ENCODE peak calls at places on chromosomes 7 and 10, in seven cellular contexts. One of them, this sample, is unnamed.

GRCh38 chr7:37083311-37084096 is 359.2 kb upstream of the AOAH start:
- DNase-seq in HCT116: no peak
- DNase-seq in PC-3: no peak
- DNase-seq in GM23248: peak
- DNase-seq in MM.1S: no peak
- DNase-seq in hepatocyte: no peak
- DNase-seq in GM23338: no peak
- DNase-seq in this sample: no peak

GRCh38 chr7:80622531-80622930 is 15.9 kb upstream of the CD36 start:
- DNase-seq in HCT116: no peak
- DNase-seq in PC-3: peak
- DNase-seq in GM23248: peak
- DNase-seq in MM.1S: no peak
- DNase-seq in hepatocyte: no peak
- DNase-seq in GM23338: no peak
- DNase-seq in this sample: no peak

GRCh38 chr10:102426803-102427287 is 5.5 kb downstream of the CUEDC2 start:
- DNase-seq in HCT116: no peak
- DNase-seq in PC-3: no peak
- DNase-seq in GM23248: peak
- DNase-seq in MM.1S: no peak
- DNase-seq in hepatocyte: no peak
- DNase-seq in GM23338: no peak
- DNase-seq in this sample: no peak

GRCh38 chr10:71805776-71806705 is 32.7 kb upstream of the VSIR start:
- DNase-seq in HCT116: peak
- DNase-seq in PC-3: no peak
- DNase-seq in GM23248: no peak
- DNase-seq in MM.1S: no peak
- DNase-seq in hepatocyte: peak
- DNase-seq in GM23338: peak
- DNase-seq in this sample: peak

GRCh38 chr10:106571216-106571954 is 593.1 kb downstream of the SORCS1 start:
- DNase-seq in HCT116: no peak
- DNase-seq in PC-3: peak
- DNase-seq in GM23248: peak
- DNase-seq in MM.1S: no peak
- DNase-seq in hepatocyte: peak
- DNase-seq in GM23338: peak
- DNase-seq in this sample: peak

GRCh38 chr10:1596482-1596881 is 140.8 kb downstream of the ADARB2 start:
- DNase-seq in HCT116: no peak
- DNase-seq in PC-3: no peak
- DNase-seq in GM23248: no peak
- DNase-seq in MM.1S: no peak
- DNase-seq in hepatocyte: no peak
- DNase-seq in GM23338: no peak
- DNase-seq in this sample: no peak

GRCh38 chr7:46485481-46486065 is 564.5 kb upstream of the IGFBP3 start:
- DNase-seq in HCT116: no peak
- DNase-seq in PC-3: peak
- DNase-seq in GM23248: peak
- DNase-seq in MM.1S: no peak
- DNase-seq in hepatocyte: no peak
- DNase-seq in GM23338: no peak
- DNase-seq in this sample: no peak

GRCh38 chr7:139182363-139182762 is 48.7 kb upstream of the UBN2 start:
- DNase-seq in HCT116: no peak
- DNase-seq in PC-3: no peak
- DNase-seq in GM23248: no peak
- DNase-seq in MM.1S: no peak
- DNase-seq in hepatocyte: no peak
- DNase-seq in GM23338: peak
- DNase-seq in this sample: no peak

GRCh38 chr7:2637505-2638223 is 5.9 kb downstream of the TTYH3 start:
- DNase-seq in HCT116: no peak
- DNase-seq in PC-3: no peak
- DNase-seq in GM23248: no peak
- DNase-seq in MM.1S: no peak
- DNase-seq in hepatocyte: no peak
- DNase-seq in GM23338: no peak
- DNase-seq in this sample: no peak

GRCh38 chr10:98260350-98260749 is 7.6 kb downstream of the LOXL4 start:
- DNase-seq in HCT116: no peak
- DNase-seq in PC-3: peak
- DNase-seq in GM23248: no peak
- DNase-seq in MM.1S: no peak
- DNase-seq in hepatocyte: no peak
- DNase-seq in GM23338: no peak
- DNase-seq in this sample: no peak

GRCh38 chr10:70602665-70603438 is at the start of gene PRF1:
- DNase-seq in HCT116: no peak
- DNase-seq in PC-3: no peak
- DNase-seq in GM23248: no peak
- DNase-seq in MM.1S: no peak
- DNase-seq in hepatocyte: no peak
- DNase-seq in GM23338: no peak
- DNase-seq in this sample: no peak

GRCh38 chr10:130127612-130128607 is 8.3 kb upstream of the GLRX3 start:
- DNase-seq in HCT116: no peak
- DNase-seq in PC-3: peak
- DNase-seq in GM23248: peak
- DNase-seq in MM.1S: peak
- DNase-seq in hepatocyte: peak
- DNase-seq in GM23338: peak
- DNase-seq in this sample: peak

GRCh38 chr7:41977165-41977651 is 259.8 kb downstream of the GLI3 start:
- DNase-seq in HCT116: peak
- DNase-seq in PC-3: peak
- DNase-seq in GM23248: peak
- DNase-seq in MM.1S: peak
- DNase-seq in hepatocyte: peak
- DNase-seq in GM23338: peak
- DNase-seq in this sample: peak

GRCh38 chr7:120523985-120524384 is 251.0 kb downstream of the KCND2 start:
- DNase-seq in HCT116: no peak
- DNase-seq in PC-3: no peak
- DNase-seq in GM23248: no peak
- DNase-seq in MM.1S: no peak
- DNase-seq in hepatocyte: no peak
- DNase-seq in GM23338: no peak
- DNase-seq in this sample: no peak

GRCh38 chr10:62080905-62081304 is 179.4 kb downstream of the ARID5B start:
- DNase-seq in HCT116: no peak
- DNase-seq in PC-3: no peak
- DNase-seq in GM23248: no peak
- DNase-seq in MM.1S: no peak
- DNase-seq in hepatocyte: no peak
- DNase-seq in GM23338: peak
- DNase-seq in this sample: no peak

GRCh38 chr7:13988011-13988410 is 1.5 kb downstream of the ETV1 start:
- DNase-seq in HCT116: no peak
- DNase-seq in PC-3: peak
- DNase-seq in GM23248: peak
- DNase-seq in MM.1S: no peak
- DNase-seq in hepatocyte: peak
- DNase-seq in GM23338: no peak
- DNase-seq in this sample: peak

GRCh38 chr7:128867241-128867640 is 4.6 kb downstream of the ATP6V1F start:
- DNase-seq in HCT116: no peak
- DNase-seq in PC-3: no peak
- DNase-seq in GM23248: no peak
- DNase-seq in MM.1S: no peak
- DNase-seq in hepatocyte: no peak
- DNase-seq in GM23338: no peak
- DNase-seq in this sample: no peak

GRCh38 chr7:128982105-128982504 is 44.4 kb downstream of the IRF5 start:
- DNase-seq in HCT116: no peak
- DNase-seq in PC-3: no peak
- DNase-seq in GM23248: no peak
- DNase-seq in MM.1S: no peak
- DNase-seq in hepatocyte: no peak
- DNase-seq in GM23338: no peak
- DNase-seq in this sample: no peak

GRCh38 chr7:130113887-130114286 is 43.6 kb downstream of the KLHDC10 start:
- DNase-seq in HCT116: no peak
- DNase-seq in PC-3: no peak
- DNase-seq in GM23248: no peak
- DNase-seq in MM.1S: no peak
- DNase-seq in hepatocyte: peak
- DNase-seq in GM23338: no peak
- DNase-seq in this sample: no peak
- H3K4me2 ChIP-seq in HCT116: peak
- H3K4me2 ChIP-seq in PC-3: no peak
- H3K4me2 ChIP-seq in GM23248: no peak
- H3K4me2 ChIP-seq in MM.1S: peak
- H3K4me2 ChIP-seq in hepatocyte: peak
- H3K4me2 ChIP-seq in GM23338: no peak
- H3K4me2 ChIP-seq in this sample: no peak

DNA sequence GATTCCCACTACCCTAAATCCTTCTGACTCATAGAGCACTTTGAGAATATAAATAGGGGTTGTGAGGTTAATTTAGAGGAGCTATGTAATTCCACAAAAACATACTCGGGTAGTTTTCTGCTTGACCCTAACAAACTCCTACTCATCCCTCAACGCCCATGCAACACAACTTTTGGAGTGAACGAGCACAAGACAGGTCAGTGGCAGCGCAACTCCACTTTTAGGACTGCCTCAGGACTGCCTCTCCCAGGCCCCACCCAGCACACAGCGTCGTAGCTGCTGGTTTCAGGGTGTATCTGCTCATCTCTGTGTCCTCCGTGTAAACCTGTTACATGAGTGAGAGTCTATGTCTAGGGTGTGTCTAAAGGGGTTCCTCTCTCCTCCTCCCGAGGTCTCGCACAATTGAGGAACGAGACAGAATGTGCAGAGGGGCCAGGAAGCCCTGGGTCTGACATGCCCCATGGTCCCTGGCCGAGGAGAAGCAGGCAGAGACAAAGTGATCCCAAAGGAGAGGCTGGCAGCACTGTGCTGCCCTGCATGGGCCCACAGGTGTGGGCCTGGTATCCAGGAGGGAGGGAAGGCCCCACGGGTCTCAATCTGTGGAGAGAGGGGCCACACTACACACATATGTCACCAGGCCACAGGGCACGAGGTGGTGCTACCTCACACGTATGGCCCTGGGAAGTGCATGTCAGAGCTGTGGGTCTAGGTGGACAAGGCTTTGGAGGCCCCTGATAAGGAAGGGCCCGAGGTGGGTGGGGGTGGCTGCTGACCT is 45.5 kb downstream of the CAMK2B start:
- DNase-seq in HCT116: no peak
- DNase-seq in PC-3: no peak
- DNase-seq in GM23248: no peak
- DNase-seq in MM.1S: no peak
- DNase-seq in hepatocyte: no peak
- DNase-seq in GM23338: no peak
- DNase-seq in this sample: no peak
- TF ChIP-seq EZH2phosphoT487 in HCT116: no peak
- TF ChIP-seq EZH2phosphoT487 in PC-3: no peak
- TF ChIP-seq EZH2phosphoT487 in GM23248: no peak
- TF ChIP-seq EZH2phosphoT487 in MM.1S: no peak
- TF ChIP-seq EZH2phosphoT487 in hepatocyte: no peak
- TF ChIP-seq EZH2phosphoT487 in GM23338: no peak
- TF ChIP-seq EZH2phosphoT487 in this sample: no peak

DNA sequence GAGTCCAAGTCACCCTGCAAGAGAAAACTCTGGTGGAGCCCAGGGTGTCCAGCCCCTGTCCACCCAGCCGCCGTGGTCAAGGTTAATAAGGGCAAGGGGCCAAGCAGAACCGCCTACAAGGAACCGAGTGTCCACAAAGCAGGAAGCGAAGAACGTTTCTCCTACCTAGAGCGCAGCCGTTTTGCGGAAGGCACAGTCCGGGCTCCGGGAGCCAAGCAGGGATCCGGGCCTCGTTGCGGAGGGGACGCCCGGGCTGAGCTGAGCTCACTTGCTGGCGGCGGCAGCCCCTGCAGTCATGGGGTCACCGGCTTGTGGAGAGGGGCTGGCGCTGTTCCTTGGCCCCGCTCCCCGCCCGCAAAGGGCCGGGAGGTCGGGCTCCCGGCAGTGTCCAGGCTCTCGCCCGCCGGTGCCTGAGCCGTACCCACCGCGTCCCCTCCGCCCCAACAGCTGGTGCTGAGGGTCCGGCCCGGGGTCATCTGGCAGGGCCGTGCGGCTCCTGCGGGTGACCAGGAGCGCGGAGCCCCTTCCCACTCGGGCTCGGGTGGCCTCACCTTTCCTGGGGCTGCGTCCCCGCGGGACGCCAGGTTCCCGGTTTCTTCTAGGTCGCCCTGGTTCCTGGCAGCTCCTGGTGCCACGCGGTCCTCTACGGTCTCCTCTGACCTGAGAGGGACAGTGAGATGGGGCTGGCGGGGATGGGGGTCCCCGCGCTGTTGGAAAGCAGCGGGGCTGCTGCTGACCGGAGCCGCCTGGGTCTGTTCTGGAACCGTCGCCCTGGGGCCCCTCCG is 14.0 kb upstream of the ZNF273 start:
- DNase-seq in HCT116: no peak
- DNase-seq in PC-3: no peak
- DNase-seq in GM23248: no peak
- DNase-seq in MM.1S: no peak
- DNase-seq in hepatocyte: no peak
- DNase-seq in GM23338: peak
- DNase-seq in this sample: peak
- TF ChIP-seq EZH2 in HCT116: no peak
- TF ChIP-seq EZH2 in PC-3: no peak
- TF ChIP-seq EZH2 in GM23248: no peak
- TF ChIP-seq EZH2 in MM.1S: no peak
- TF ChIP-seq EZH2 in hepatocyte: no peak
- TF ChIP-seq EZH2 in GM23338: no peak
- TF ChIP-seq EZH2 in this sample: peak

GRCh38 chr10:4249841-4250496 is 465.0 kb upstream of the KLF6 start:
- DNase-seq in HCT116: no peak
- DNase-seq in PC-3: peak
- DNase-seq in GM23248: peak
- DNase-seq in MM.1S: no peak
- DNase-seq in hepatocyte: no peak
- DNase-seq in GM23338: no peak
- DNase-seq in this sample: no peak

GRCh38 chr10:4250497-4250887 is 465.5 kb upstream of the KLF6 start:
- DNase-seq in HCT116: no peak
- DNase-seq in PC-3: no peak
- DNase-seq in GM23248: no peak
- DNase-seq in MM.1S: peak
- DNase-seq in hepatocyte: no peak
- DNase-seq in GM23338: no peak
- DNase-seq in this sample: no peak

GRCh38 chr10:4246881-4247358 is 461.9 kb upstream of the KLF6 start:
- DNase-seq in HCT116: no peak
- DNase-seq in PC-3: peak
- DNase-seq in GM23248: peak
- DNase-seq in MM.1S: no peak
- DNase-seq in hepatocyte: no peak
- DNase-seq in GM23338: no peak
- DNase-seq in this sample: no peak

GRCh38 chr10:4243651-4244050 is 458.6 kb upstream of the KLF6 start:
- DNase-seq in HCT116: peak
- DNase-seq in PC-3: peak
- DNase-seq in GM23248: peak
- DNase-seq in MM.1S: no peak
- DNase-seq in hepatocyte: peak
- DNase-seq in GM23338: no peak
- DNase-seq in this sample: no peak

GRCh38 chr10:4247379-4247778 is 462.4 kb upstream of the KLF6 start:
- DNase-seq in HCT116: no peak
- DNase-seq in PC-3: no peak
- DNase-seq in GM23248: no peak
- DNase-seq in MM.1S: no peak
- DNase-seq in hepatocyte: no peak
- DNase-seq in GM23338: no peak
- DNase-seq in this sample: no peak
- H3K4me2 ChIP-seq in HCT116: peak
- H3K4me2 ChIP-seq in PC-3: peak
- H3K4me2 ChIP-seq in GM23248: peak
- H3K4me2 ChIP-seq in MM.1S: no peak
- H3K4me2 ChIP-seq in hepatocyte: no peak
- H3K4me2 ChIP-seq in GM23338: no peak
- H3K4me2 ChIP-seq in this sample: no peak

This sample was measured in neural progenitor cell.